ENCODE peak calls at places on chromosome 5, in six cellular contexts. K is H54; W is activated T-cell treated with anti-CD3 and anti-CD28 coated beads, Interleukin-2, amount 50 U/mL, for 4 hours; T is Calu3; X is stimulated activated CD4-positive, alpha-beta T cell treated with anti-CD3 and anti-CD28 coated beads, Interleukin-4, amount 100 ng/mL, for 24 hours; O is stimulated activated naive CD8-positive, alpha-beta T cell treated with anti-CD3 and anti-CD28 coated beads, Interleukin-15, Interleukin-2, amounts not matched to agents 100 U/mL and 50 U/mL, for 24 hours. Q is an unnamed sample.

GRCh38 chr5:71891406-71891805 is 172.3 kb downstream of the CARTPT start:
- DNase-seq in O (no peak), K (no peak), X (no peak), W (no peak), T (no peak), Q (no peak)

GRCh38 chr5:166581827-166582226 is 1709.6 kb upstream of the WWC1 start:
- DNase-seq in X (no peak), O (no peak), W (no peak), K (no peak), T (no peak), Q (no peak)

GRCh38 chr5:34499001-34499734 is 157.0 kb upstream of the RAI14 start:
- DNase-seq in O (peak; percentile 18), T (no peak), K (no peak), W (no peak), X (peak; percentile 18), Q (no peak)

GRCh38 chr5:62371409-62371808 is 32.3 kb downstream of the DIMT1 start:
- DNase-seq in O (no peak), T (no peak), X (no peak), W (no peak), K (no peak), Q (no peak)

GRCh38 chr5:22708770-22709328 is 144.3 kb downstream of the CDH12 start:
- DNase-seq in T (no peak), X (no peak), K (no peak), W (no peak), O (no peak), Q (no peak)

GRCh38 chr5:143002459-143003327 is 232.5 kb downstream of the ARHGAP26 start:
- DNase-seq in O (peak; percentile 69), X (peak; percentile 66), T (peak; percentile 7), W (peak; percentile 36), K (no peak), Q (peak; percentile 86)

GRCh38 chr5:40480392-40480791 is 199.3 kb upstream of the PTGER4 start:
- DNase-seq in T (no peak), O (peak; percentile 48), K (no peak), W (peak; percentile 27), X (peak; percentile 59), Q (no peak)

GRCh38 chr5:39891376-39891775 is 466.6 kb upstream of the DAB2 start:
- DNase-seq in K (no peak), T (no peak), W (no peak), X (no peak), O (no peak), Q (no peak)

Q was measured in DND-41.